ENCODE peak calls at places on chromosomes 16 and 17, in nine cellular contexts. R is lung, E is body of pancreas, K is breast epithelium, Z is colonic mucosa, W is AG10803, I is B cell, M is fibroblast of lung, F is esophagus squamous epithelium. V is an unnamed sample.

GRCh38 chr17:40176409-40177110 is 710 bp upstream of the RAPGEFL1 start:
- DNase-seq in R (peak; percentile 58), E (no peak), K (no peak), Z (peak; percentile 90), W (no peak), I (no peak), M (no peak), F (no peak), V (no peak)

GRCh38 chr16:56743840-56744239 is 13.9 kb downstream of the NUP93 start:
- DNase-seq in R (no peak), E (no peak), K (no peak), Z (no peak), W (peak; percentile 83), I (no peak), M (peak; percentile 48), F (no peak), V (no peak)

GRCh38 chr16:27083861-27084261 is 17.1 kb downstream of the C16orf82 start:
- DNase-seq in R (no peak), E (no peak), K (peak; percentile 24), Z (no peak), W (no peak), I (no peak), M (no peak), F (no peak), V (no peak)

GRCh38 chr17:43601280-43602050 is 55.3 kb upstream of the ETV4 start:
- DNase-seq in R (no peak), E (peak; percentile 68), K (no peak), Z (no peak), W (peak; percentile 43), I (no peak), M (peak; percentile 33), F (no peak), V (no peak)

GRCh38 chr17:30323262-30323894 is 10.5 kb downstream of the TMIGD1 start:
- DNase-seq in R (no peak), E (peak; percentile 11), K (no peak), Z (no peak), W (no peak), I (no peak), M (no peak), F (no peak), V (no peak)

GRCh38 chr17:73309727-73310555 is 1.9 kb downstream of the CDC42EP4 start:
- DNase-seq in R (no peak), E (peak; percentile 91), K (no peak), Z (peak; percentile 80), W (no peak), I (no peak), M (no peak), F (no peak), V (no peak)

GRCh38 chr17:74530751-74531150 is 524 bp downstream of the CD300LB start:
- DNase-seq in R (no peak), E (no peak), K (no peak), Z (no peak), W (no peak), I (no peak), M (no peak), F (no peak), V (no peak)

GRCh38 chr16:53899471-53899870 is 195.5 kb downstream of the FTO start:
- DNase-seq in R (no peak), E (no peak), K (no peak), Z (no peak), W (no peak), I (no peak), M (no peak), F (no peak), V (no peak)

GRCh38 chr16:73011926-73012325 is 36.0 kb downstream of the ZFHX3 start:
- DNase-seq in R (no peak), E (no peak), K (no peak), Z (no peak), W (no peak), I (no peak), M (no peak), F (no peak), V (no peak)
- TF ChIP-seq CTCF in R (no peak), E (no peak), K (no peak), Z (no peak), W (no peak), I (no peak), M (no peak), F (no peak), V (no peak)

DNA sequence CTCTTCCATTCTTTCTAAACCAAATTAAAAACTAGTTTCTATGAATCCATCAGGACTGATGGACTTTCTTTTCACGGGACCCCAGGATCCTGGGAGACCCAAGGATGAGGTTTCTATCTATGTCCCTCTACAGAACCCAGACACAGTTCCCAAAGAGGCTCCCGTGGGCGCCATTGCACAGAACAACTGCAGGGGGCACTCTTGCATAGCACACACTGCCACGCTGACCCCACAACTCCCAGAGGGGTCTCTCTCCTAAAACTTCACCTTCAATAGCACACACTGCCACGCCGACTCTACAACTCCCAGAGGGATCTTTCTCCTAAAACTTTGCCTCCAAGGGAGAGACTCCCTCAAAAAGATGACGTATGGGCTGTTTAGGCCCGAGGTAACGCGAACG is 9.0 kb downstream of the ABR start:
- DNase-seq in R (no peak), E (no peak), K (no peak), Z (no peak), W (no peak), I (no peak), M (no peak), F (no peak), V (no peak)
- TF ChIP-seq CTCF in R (no peak), E (no peak), K (no peak), Z (no peak), W (no peak), I (peak; percentile 20), M (peak; percentile 7), F (no peak), V (no peak)

GRCh38 chr17:14014647-14015046 is 54.7 kb upstream of the COX10 start:
- DNase-seq in R (no peak), E (no peak), K (no peak), Z (no peak), W (peak; percentile 13), I (no peak), M (no peak), F (no peak), V (no peak)

GRCh38 chr17:14015286-14015685 is 54.0 kb upstream of the COX10 start:
- DNase-seq in R (no peak), E (no peak), K (no peak), Z (no peak), W (no peak), I (no peak), M (no peak), F (no peak), V (no peak)

GRCh38 chr17:14019186-14019956 is 49.9 kb upstream of the COX10 start:
- DNase-seq in R (no peak), E (no peak), K (no peak), Z (no peak), W (peak; percentile 11), I (no peak), M (peak; percentile 42), F (no peak), V (no peak)

GRCh38 chr17:14011740-14012405 is 57.4 kb upstream of the COX10 start:
- DNase-seq in R (no peak), E (peak; percentile 56), K (no peak), Z (no peak), W (no peak), I (no peak), M (no peak), F (no peak), V (no peak)

DNA sequence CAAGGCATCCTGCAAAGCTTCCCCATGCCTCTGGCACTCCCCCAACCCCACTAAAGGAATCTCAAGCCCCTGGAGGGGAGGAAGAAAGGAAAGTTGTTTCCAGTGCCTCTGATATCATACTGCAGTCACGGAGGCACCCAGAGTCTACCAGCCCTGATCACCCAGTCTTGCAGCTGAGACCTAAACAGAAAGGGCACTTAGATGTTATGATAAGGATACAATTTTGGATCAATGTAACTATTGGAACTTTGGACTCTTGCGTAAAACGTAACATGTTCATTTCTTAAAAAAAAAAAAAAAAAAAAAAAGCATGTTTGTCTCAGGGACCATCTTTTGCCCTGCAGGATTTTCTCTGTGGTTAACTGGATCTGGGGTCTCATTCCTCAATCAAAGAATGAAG is 52.4 kb upstream of the COX10 start:
- DNase-seq in R (no peak), E (no peak), K (no peak), Z (no peak), W (no peak), I (no peak), M (no peak), F (no peak), V (no peak)
- TF ChIP-seq CTCF in R (no peak), E (no peak), K (no peak), Z (no peak), W (no peak), I (no peak), M (no peak), F (no peak), V (no peak)

GRCh38 chr16:72961115-72961832 is 86.7 kb downstream of the ZFHX3 start:
- DNase-seq in R (no peak), E (peak; percentile 55), K (no peak), Z (no peak), W (no peak), I (no peak), M (peak; percentile 33), F (no peak), V (no peak)
- TF ChIP-seq CTCF in R (no peak), E (peak; percentile 14), K (peak; percentile 42), Z (no peak), W (peak; percentile 46), I (no peak), M (peak; percentile 56), F (no peak), V (no peak)

GRCh38 chr17:7548585-7549400 is at the start of gene TNFSF12:
- DNase-seq in R (peak; percentile 63), E (peak; percentile 73), K (peak; percentile 70), Z (peak; percentile 73), W (peak; percentile 28), I (peak; percentile 79), M (peak; percentile 25), F (no peak), V (no peak)
- TF ChIP-seq CTCF in R (no peak), E (peak; percentile 5), K (peak; percentile 14), Z (no peak), W (no peak), I (no peak), M (peak; percentile 14), F (no peak), V (no peak)

DNA sequence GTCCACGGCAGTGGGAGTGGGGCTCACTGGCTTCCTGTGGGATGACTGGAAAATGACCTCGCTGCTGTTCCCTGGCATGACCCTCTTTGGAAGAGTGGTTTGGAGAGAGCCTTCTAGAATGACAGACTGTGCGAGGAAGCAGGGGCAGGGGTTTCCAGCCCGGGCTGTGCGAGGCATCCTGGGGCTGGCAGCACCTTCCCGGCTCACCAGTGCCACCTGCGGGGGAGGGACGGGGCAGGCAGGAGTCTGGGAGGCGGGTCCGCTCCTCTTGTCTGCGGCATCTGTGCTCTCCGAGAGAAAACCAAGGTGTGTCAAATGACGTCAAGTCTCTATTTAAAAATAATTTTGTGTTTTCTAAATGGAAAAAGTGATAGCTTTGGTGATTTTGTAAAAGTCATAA is 7.8 kb upstream of the RNF213 start:
- DNase-seq in R (peak; percentile 76), E (peak; percentile 79), K (peak; percentile 84), Z (peak; percentile 82), W (no peak), I (peak; percentile 88), M (peak; percentile 6), F (no peak), V (no peak)
- TF ChIP-seq CTCF in R (peak; percentile 23), E (peak; percentile 44), K (peak; percentile 44), Z (peak; percentile 78), W (no peak), I (peak; percentile 74), M (peak; percentile 12), F (peak; percentile 67), V (no peak)